ENCODE peak calls at places on chromosome 17, in six cellular contexts. G is psoas muscle, B is HFFc6, A is heart right ventricle, P is progenitor cell of endocrine pancreas, Y is Calu3. H is an unnamed sample.

GRCh38 chr17:43515641-43516040 is 30.5 kb downstream of the ETV4 start:
- DNase-seq in P (no peak), A (no peak), G (no peak), Y (no peak), B (no peak), H (no peak)

GRCh38 chr17:29386760-29387159 is 3.4 kb upstream of the TAOK1 start:
- DNase-seq in Y (no peak), A (no peak), G (no peak), B (no peak), P (no peak), H (no peak)

GRCh38 chr17:34139996-34140395 is 115.1 kb upstream of the CCL2 start:
- DNase-seq in G (no peak), B (no peak), P (no peak), A (no peak), Y (no peak), H (no peak)

GRCh38 chr17:42365136-42365535 is 23.1 kb downstream of the STAT3 start:
- DNase-seq in A (no peak), B (peak), G (no peak), P (no peak), Y (no peak), H (no peak)

GRCh38 chr17:11671151-11671550 is 72.9 kb downstream of the DNAH9 start:
- DNase-seq in P (no peak), B (no peak), G (no peak), A (no peak), Y (no peak), H (no peak)

GRCh38 chr17:14547556-14547955 is 246.7 kb downstream of the HS3ST3B1 start:
- DNase-seq in P (no peak), Y (no peak), G (no peak), B (no peak), A (no peak), H (no peak)

GRCh38 chr17:6936370-6937028 is 59.4 kb upstream of the ALOX12 start:
- DNase-seq in G (no peak), P (no peak), Y (no peak), B (peak), A (peak), H (no peak)

GRCh38 chr17:72118588-72119279 is 2.1 kb upstream of the SOX9 start:
- DNase-seq in P (peak), A (peak), Y (peak), G (peak), B (peak), H (no peak)

GRCh38 chr17:50064253-50064991 is 8.5 kb downstream of the ITGA3 start:
- DNase-seq in Y (peak), A (no peak), G (peak), P (no peak), B (peak), H (no peak)

GRCh38 chr17:29039764-29040598 is 3.0 kb upstream of the PIPOX start:
- DNase-seq in B (peak), Y (no peak), P (no peak), A (no peak), G (no peak), H (no peak)

GRCh38 chr17:81391964-81392908 is 3.0 kb upstream of the BAHCC1 start:
- DNase-seq in Y (no peak), A (no peak), G (peak), B (peak), P (no peak), H (no peak)

GRCh38 chr17:67411396-67411795 is 34.3 kb downstream of the PITPNC1 start:
- DNase-seq in B (no peak), Y (no peak), A (no peak), G (no peak), P (no peak), H (no peak)

GRCh38 chr17:45357364-45357997 is 40.7 kb upstream of the MAP3K14 start:
- DNase-seq in G (no peak), A (no peak), P (no peak), B (no peak), Y (no peak), H (no peak)

GRCh38 chr17:80998388-80999223 is 7.0 kb downstream of the CHMP6 start:
- DNase-seq in Y (no peak), P (no peak), G (no peak), B (no peak), A (no peak), H (no peak)

GRCh38 chr17:4584125-4584834 is at the start of gene SMTNL2:
- DNase-seq in Y (no peak), P (peak), B (no peak), G (peak), A (peak), H (peak)

GRCh38 chr17:596763-597644 is 117.6 kb downstream of the VPS53 start:
- DNase-seq in B (peak), G (no peak), P (no peak), A (no peak), Y (peak), H (no peak)

GRCh38 chr17:71735893-71736292 is 384.9 kb upstream of the SOX9 start:
- DNase-seq in A (no peak), P (no peak), Y (no peak), B (no peak), G (no peak), H (no peak)

GRCh38 chr17:65925606-65926307 is 266.2 kb downstream of the CEP112 start:
- DNase-seq in A (peak), G (no peak), P (no peak), B (no peak), Y (no peak), H (no peak)

GRCh38 chr17:9291912-9292562 is 270.7 kb downstream of the NTN1 start:
- DNase-seq in P (peak), Y (peak), G (peak), B (no peak), A (peak), H (no peak)

GRCh38 chr17:71437176-71437575 is 683.6 kb upstream of the SOX9 start:
- DNase-seq in Y (no peak), G (no peak), P (no peak), B (no peak), A (no peak), H (no peak)

GRCh38 chr17:50283246-50283645 is 9.0 kb downstream of the TMEM92 start:
- DNase-seq in G (peak), Y (no peak), B (no peak), P (no peak), A (no peak), H (no peak)

GRCh38 chr17:81125573-81126081 is 39.7 kb upstream of the PVALEF start:
- DNase-seq in A (no peak), Y (no peak), P (no peak), G (no peak), B (no peak), H (no peak)

GRCh38 chr17:63519972-63520882 is 2.9 kb upstream of the KCNH6 start:
- DNase-seq in G (no peak), Y (no peak), B (no peak), A (no peak), P (no peak), H (no peak)

GRCh38 chr17:51687887-51688286 is 427.5 kb downstream of the UTP18 start:
- DNase-seq in Y (no peak), B (no peak), P (no peak), A (no peak), G (no peak), H (no peak)

GRCh38 chr17:44636562-44636961 is 19.7 kb upstream of the MEIOC start:
- DNase-seq in P (no peak), G (no peak), B (peak), A (no peak), Y (no peak), H (no peak)

GRCh38 chr17:68356520-68356919 is 65.2 kb downstream of the ARSG start:
- DNase-seq in A (no peak), Y (no peak), G (no peak), P (no peak), B (no peak), H (peak)

GRCh38 chr17:45907720-45908395 is 13.5 kb downstream of the MAPT start:
- DNase-seq in G (peak), Y (no peak), A (no peak), B (no peak), P (no peak), H (no peak)

GRCh38 chr17:36149296-36149820 is 27.1 kb downstream of the TBC1D3B start:
- DNase-seq in B (peak), P (no peak), G (peak), Y (no peak), A (no peak), H (no peak)

GRCh38 chr17:69511244-69511643 is 96.7 kb downstream of the MAP2K6 start:
- DNase-seq in B (no peak), G (no peak), P (no peak), A (no peak), Y (no peak), H (no peak)

GRCh38 chr17:76136276-76137025 is 4.6 kb downstream of the FOXJ1 start:
- DNase-seq in G (no peak), P (no peak), A (no peak), B (no peak), Y (no peak), H (no peak)

GRCh38 chr17:82031303-82031884 is at the start of gene RAC3:
- DNase-seq in Y (no peak), P (no peak), G (no peak), A (no peak), B (no peak), H (no peak)

GRCh38 chr17:82246365-82247174 is 17.7 kb downstream of the SLC16A3 start:
- DNase-seq in B (peak), G (peak), Y (peak), A (no peak), P (no peak), H (no peak)

GRCh38 chr17:19799796-19800195 is 51.7 kb upstream of the ALDH3A1 start:
- DNase-seq in B (no peak), Y (no peak), P (no peak), G (no peak), A (no peak), H (no peak)

GRCh38 chr17:19796457-19796856 is 48.4 kb upstream of the ALDH3A1 start:
- DNase-seq in Y (no peak), G (no peak), P (no peak), B (no peak), A (no peak), H (no peak)

GRCh38 chr17:19805006-19805405 is 56.9 kb upstream of the ALDH3A1 start:
- DNase-seq in B (no peak), P (no peak), Y (no peak), G (no peak), A (no peak), H (no peak)

GRCh38 chr17:19800571-19800970 is 52.5 kb upstream of the ALDH3A1 start:
- DNase-seq in Y (no peak), G (no peak), P (no peak), B (no peak), A (no peak), H (no peak)
- TF ChIP-seq CTCF in Y (no peak), G (no peak), P (no peak), B (no peak), A (no peak), H (no peak)

GRCh38 chr17:8186787-8187516 is 3.0 kb downstream of the BORCS6 start:
- DNase-seq in Y (peak), P (peak), A (peak), B (peak), G (peak), H (peak)
- TF ChIP-seq CTCF in Y (no peak), P (no peak), A (peak), B (no peak), G (peak), H (peak)

DNA sequence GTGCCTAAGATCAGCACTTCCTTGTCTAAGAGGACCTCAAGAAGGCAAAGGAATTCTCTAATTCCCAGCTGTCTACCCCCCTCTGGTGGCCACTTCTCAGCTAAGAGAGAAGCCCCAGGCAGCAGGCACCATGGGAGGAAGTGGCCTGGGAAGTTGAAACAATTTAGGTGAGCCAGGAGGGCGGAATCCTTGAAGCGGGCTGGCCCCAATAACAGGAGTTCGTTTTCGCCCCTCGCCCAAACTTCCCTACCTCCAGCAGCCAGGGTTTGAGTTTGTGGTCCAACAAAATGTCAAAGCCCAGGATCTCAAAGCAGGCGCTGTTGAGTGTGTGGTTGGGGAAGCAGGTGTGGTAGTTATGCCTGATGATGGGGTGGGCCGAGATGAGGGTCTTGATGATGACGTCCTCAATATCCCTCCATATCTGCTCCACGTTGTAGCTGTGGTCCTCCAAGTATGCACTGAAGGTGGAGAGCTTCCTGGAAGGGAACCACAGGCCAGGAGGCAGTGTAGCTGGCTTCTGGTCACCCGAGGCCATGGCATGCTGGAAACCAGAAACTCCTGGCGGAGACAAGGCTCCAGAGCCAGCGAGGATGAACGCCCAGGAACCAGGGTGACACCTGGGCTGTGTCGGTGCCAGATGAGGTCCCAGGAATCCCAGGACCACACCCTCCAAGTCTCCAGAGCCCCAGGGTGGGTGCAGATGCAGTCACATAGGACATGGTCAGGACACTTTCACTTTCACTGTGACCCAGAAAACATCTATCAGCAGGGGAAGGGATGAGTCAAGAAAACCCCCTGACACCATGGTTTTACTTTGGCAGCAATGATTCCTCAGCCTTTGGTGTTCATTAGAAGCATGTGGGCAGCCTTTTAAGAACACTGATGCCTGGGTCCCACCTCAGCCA is 25.6 kb downstream of the TTLL6 start:
- DNase-seq in P (peak), Y (peak), B (peak), G (peak), A (peak), H (no peak)
- TF ChIP-seq CTCF in P (peak), Y (peak), B (peak), G (peak), A (peak), H (no peak)

DNA sequence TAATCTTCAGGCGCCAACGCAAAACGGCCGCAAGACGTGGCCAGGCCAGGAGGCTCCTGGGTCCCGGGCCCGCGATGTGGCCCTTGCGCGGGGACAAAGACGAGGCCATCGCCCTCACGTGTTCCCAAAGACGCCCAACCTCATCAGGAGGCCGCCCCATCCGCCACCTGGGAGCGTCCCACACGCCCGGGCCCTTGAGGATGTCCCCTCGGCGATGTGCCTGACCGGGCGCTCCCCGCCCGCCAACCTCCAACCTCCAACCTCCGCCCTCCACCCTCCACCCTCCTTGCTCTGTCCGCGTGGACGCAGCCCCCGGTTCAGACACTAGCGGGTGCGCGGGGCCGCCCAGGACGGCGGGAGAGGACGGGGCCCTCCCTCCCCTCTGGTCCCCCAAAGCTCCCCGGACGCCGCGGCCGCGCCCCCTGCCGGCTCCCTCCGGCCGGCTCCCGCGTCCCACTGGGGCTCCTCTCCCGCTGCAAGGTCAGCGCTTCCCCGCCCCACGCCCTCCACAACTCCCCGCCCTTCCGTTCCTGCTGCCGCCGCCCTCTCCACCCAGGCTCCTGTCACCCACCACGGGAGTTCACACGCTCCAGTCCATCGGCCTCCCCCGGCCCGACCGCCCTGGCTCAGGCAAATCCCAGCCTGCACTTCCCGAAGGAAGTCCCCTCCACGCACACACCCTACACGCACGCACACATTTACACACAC is 250.8 kb upstream of the RPL38 start:
- DNase-seq in A (peak), G (peak), P (peak), Y (peak), B (no peak), H (peak)
- TF ChIP-seq CTCF in A (peak), G (no peak), P (peak), Y (no peak), B (no peak), H (peak)

GRCh38 chr17:32007463-32008298 is 498 bp downstream of the LRRC37B start:
- DNase-seq in A (peak), G (no peak), P (peak), B (no peak), Y (peak), H (peak)
- TF ChIP-seq CTCF in A (no peak), G (no peak), P (no peak), B (peak), Y (no peak), H (no peak)

GRCh38 chr17:79148584-79148983 is 74.0 kb downstream of the ENGASE start:
- DNase-seq in B (no peak), G (no peak), A (no peak), Y (no peak), P (no peak), H (no peak)

GRCh38 chr17:79145548-79145947 is 70.9 kb downstream of the ENGASE start:
- DNase-seq in B (no peak), G (no peak), A (no peak), Y (no peak), P (no peak), H (no peak)

GRCh38 chr17:79150035-79150733 is 75.6 kb downstream of the ENGASE start:
- DNase-seq in A (no peak), P (no peak), G (no peak), Y (no peak), B (no peak), H (no peak)

GRCh38 chr17:79146562-79146961 is 71.9 kb downstream of the ENGASE start:
- DNase-seq in B (no peak), Y (no peak), P (no peak), A (no peak), G (no peak), H (no peak)

GRCh38 chr17:79147791-79148506 is 73.3 kb downstream of the ENGASE start:
- DNase-seq in B (no peak), A (no peak), Y (no peak), P (no peak), G (no peak), H (no peak)
- TF ChIP-seq CTCF in B (peak), A (no peak), Y (no peak), P (no peak), G (no peak), H (no peak)